ENCODE peak calls at places on chromosomes 11 and 22, in five cellular contexts. V is NCI-H345; T is effector memory CD4-positive, alpha-beta T cell; A is ELF-1; K is choroid plexus epithelial cell. Q is an unnamed sample.
A peak's percentile ranks its signal among the peaks of the same experiment; 100 is the strongest.

GRCh38 chr11:30811226-30811625 is 225.1 kb upstream of the MPPED2 start:
- DNase-seq in V (no peak), T (no peak), A (no peak), K (no peak), Q (no peak)

GRCh38 chr11:93740031-93740801 is 1.1 kb downstream of the TAF1D start:
- DNase-seq in V (no peak), T (peak; percentile 8), A (peak; percentile 73), K (peak; percentile 55), Q (peak; percentile 44)

GRCh38 chr22:49934891-49935557 is 16.6 kb downstream of the CRELD2 start:
- DNase-seq in V (no peak), T (peak; percentile 78), A (no peak), K (peak; percentile 45), Q (peak; percentile 76)

GRCh38 chr11:6387811-6388599 is 2.3 kb upstream of the SMPD1 start:
- DNase-seq in V (no peak), T (no peak), A (no peak), K (peak; percentile 60), Q (peak; percentile 45)

GRCh38 chr11:48116843-48117242 is 99.8 kb upstream of the OR4B1 start:
- DNase-seq in V (no peak), T (no peak), A (no peak), K (peak; percentile 44), Q (no peak)

GRCh38 chr11:46658259-46658658 is 40.9 kb downstream of the ATG13 start:
- DNase-seq in V (no peak), T (no peak), A (no peak), K (peak; percentile 91), Q (peak; percentile 79)

GRCh38 chr11:65213322-65214211 is 31.8 kb downstream of the CAPN1 start:
- DNase-seq in V (peak; percentile 59), T (no peak), A (no peak), K (peak; percentile 20), Q (no peak)

GRCh38 chr22:46607483-46608114 is 12.6 kb upstream of the GRAMD4 start:
- DNase-seq in V (no peak), T (no peak), A (no peak), K (no peak), Q (no peak)

GRCh38 chr11:74138021-74138420 is 32.8 kb downstream of the C2CD3 start:
- DNase-seq in V (no peak), T (no peak), A (no peak), K (peak; percentile 59), Q (no peak)

GRCh38 chr11:119520966-119521365 is 98.0 kb upstream of the THY1 start:
- DNase-seq in V (no peak), T (no peak), A (no peak), K (no peak), Q (no peak)

GRCh38 chr11:1087961-1088926 is 13.6 kb downstream of the MUC2 start:
- DNase-seq in V (no peak), T (no peak), A (no peak), K (no peak), Q (no peak)

GRCh38 chr11:112834277-112834755 is 126.9 kb upstream of the NCAM1 start:
- DNase-seq in V (peak; percentile 70), T (no peak), A (no peak), K (no peak), Q (no peak)

GRCh38 chr11:122025757-122026156 is 90.3 kb downstream of the BLID start:
- DNase-seq in V (no peak), T (no peak), A (no peak), K (no peak), Q (no peak)

GRCh38 chr11:18526130-18526520 is 617 bp downstream of the TSG101 start:
- DNase-seq in V (no peak), T (no peak), A (no peak), K (peak; percentile 33), Q (no peak)

GRCh38 chr11:33996498-33997454 is 54.8 kb upstream of the CAPRIN1 start:
- DNase-seq in V (peak; percentile 75), T (peak; percentile 33), A (peak; percentile 86), K (peak; percentile 85), Q (peak; percentile 91)

GRCh38 chr11:60316317-60316716 is 10.7 kb upstream of the MS4A6E start:
- DNase-seq in V (no peak), T (no peak), A (no peak), K (no peak), Q (no peak)

GRCh38 chr11:42960521-42961088 is 351.2 kb upstream of the API5 start:
- DNase-seq in V (no peak), T (no peak), A (no peak), K (no peak), Q (no peak)

GRCh38 chr11:12674936-12675696 is 895 bp downstream of the TEAD1 start:
- DNase-seq in V (peak; percentile 44), T (no peak), A (peak; percentile 32), K (no peak), Q (peak; percentile 64)

GRCh38 chr11:11444027-11444799 is 91.2 kb upstream of the CSNK2A3 start:
- DNase-seq in V (no peak), T (no peak), A (no peak), K (peak; percentile 60), Q (no peak)

Q was measured in adipocyte.